ENCODE peak calls at places on chromosomes 13 and 19, in five cellular contexts. L, J, I, F and A are unnamed samples.

GRCh38 chr13:53216767-53217166 is 188.2 kb downstream of the OLFM4 start:
- DNase-seq in L (no peak), J (no peak), I (no peak), F (no peak), A (no peak)

GRCh38 chr19:4488496-4488895 is 16.4 kb downstream of the HDGFL2 start:
- DNase-seq in L (no peak), J (no peak), I (no peak), F (no peak), A (no peak)

GRCh38 chr13:95676100-95676774 is 702 bp upstream of the DNAJC3 start:
- DNase-seq in L (peak; percentile 4), J (no peak), I (peak; percentile 45), F (peak; percentile 11), A (peak; percentile 39)

GRCh38 chr13:101127741-101128353 is 288.5 kb downstream of the NALCN start:
- DNase-seq in L (no peak), J (no peak), I (peak; percentile 20), F (peak; percentile 23), A (no peak)

GRCh38 chr13:100666124-100666523 is 8.5 kb downstream of the TMTC4 start:
- DNase-seq in L (no peak), J (no peak), I (no peak), F (no peak), A (no peak)

GRCh38 chr19:45834970-45835369 is 19.9 kb upstream of the RSPH6A start:
- DNase-seq in L (no peak), J (no peak), I (no peak), F (no peak), A (peak; percentile 16)

GRCh38 chr13:22757530-22758120 is 423.2 kb upstream of the SGCG start:
- DNase-seq in L (no peak), J (no peak), I (no peak), F (no peak), A (no peak)

GRCh38 chr13:41697578-41697977 is 240.2 kb downstream of the RGCC start:
- DNase-seq in L (no peak), J (no peak), I (no peak), F (no peak), A (no peak)

GRCh38 chr19:50858896-50859295 is 4.2 kb downstream of the KLK3 start:
- DNase-seq in L (no peak), J (no peak), I (no peak), F (no peak), A (no peak)

GRCh38 chr13:83827338-83827737 is 54.9 kb downstream of the SLITRK1 start:
- DNase-seq in L (no peak), J (no peak), I (no peak), F (no peak), A (no peak)

GRCh38 chr19:34416021-34416545 is 11.9 kb downstream of the PDCD2L start:
- DNase-seq in L (no peak), J (peak; percentile 24), I (no peak), F (no peak), A (no peak)
- H3K4me3 ChIP-seq in L (no peak overlapping the region), J (no peak overlapping the region), I (no peak overlapping the region), F (no peak overlapping the region), A (no peak overlapping the region)

GRCh38 chr19:47781590-47782318 is 3.3 kb downstream of the SELENOW start:
- DNase-seq in L (no peak), J (peak; percentile 80), I (no peak), F (peak; percentile 71), A (no peak)

GRCh38 chr19:47778089-47778953 is at the start of gene SELENOW:
- DNase-seq in L (no peak), J (peak; percentile 88), I (peak; percentile 80), F (peak; percentile 65), A (no peak)

GRCh38 chr19:47779524-47780214 is 1.2 kb downstream of the SELENOW start:
- DNase-seq in L (no peak), J (peak; percentile 92), I (peak; percentile 43), F (peak; percentile 45), A (no peak)

GRCh38 chr19:47778954-47779351 is 450 bp downstream of the SELENOW start:
- DNase-seq in L (no peak), J (peak; percentile 81), I (no peak), F (peak; percentile 33), A (no peak)

GRCh38 chr19:47780215-47780551 is 1.7 kb downstream of the SELENOW start:
- DNase-seq in L (no peak), J (no peak), I (no peak), F (no peak), A (no peak)
- H3K4me3 ChIP-seq in L (peak overlapping the region; percentile 86), J (peak overlapping the region; percentile 85), I (no peak overlapping the region), F (peak overlapping the region; percentile 88), A (peak overlapping the region; percentile 98)

GRCh38 chr13:30864352-30865130 is 41.5 kb upstream of the MEDAG start:
- DNase-seq in L (peak; percentile 83), J (peak; percentile 66), I (no peak), F (no peak), A (no peak)
- H3K4me3 ChIP-seq in L (no peak overlapping the region), J (no peak overlapping the region), I (no peak overlapping the region), F (no peak overlapping the region), A (no peak overlapping the region)

GRCh38 chr13:46173656-46174055 is 8.3 kb downstream of the LCP1 start:
- DNase-seq in L (no peak), J (no peak), I (no peak), F (no peak), A (no peak)

GRCh38 chr13:46170687-46171086 is 11.3 kb downstream of the LCP1 start:
- DNase-seq in L (no peak), J (no peak), I (no peak), F (no peak), A (no peak)

GRCh38 chr13:46171223-46171622 is 10.8 kb downstream of the LCP1 start:
- DNase-seq in L (no peak), J (no peak), I (no peak), F (no peak), A (no peak)

GRCh38 chr13:46171739-46172138 is 10.2 kb downstream of the LCP1 start:
- DNase-seq in L (no peak), J (no peak), I (no peak), F (no peak), A (no peak)

DNA sequence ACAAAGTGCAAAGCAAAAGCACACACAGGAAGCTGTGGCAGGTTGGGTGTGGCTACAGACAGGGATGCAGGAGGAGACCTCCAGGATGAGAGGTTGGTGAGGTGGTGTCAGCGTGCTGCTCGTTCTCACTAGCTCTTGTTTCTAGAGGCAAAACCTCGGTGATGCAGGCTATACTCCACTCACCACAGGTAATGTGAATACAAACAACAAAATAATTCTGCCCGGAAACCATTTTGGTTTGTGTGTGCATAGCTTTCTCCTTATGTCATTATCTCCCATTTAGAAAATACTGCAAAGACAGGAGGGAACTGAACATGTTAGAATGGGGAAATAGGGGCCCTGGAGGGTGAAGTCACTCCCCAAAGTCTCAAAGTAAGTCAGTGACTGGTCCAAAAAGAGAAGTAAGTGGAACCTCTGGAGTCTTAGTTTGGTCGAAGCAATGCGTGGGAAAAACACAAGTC is 9.4 kb downstream of the LCP1 start:
- DNase-seq in L (no peak), J (no peak), I (no peak), F (no peak), A (no peak)
- H3K4me3 ChIP-seq in L (no peak overlapping the region), J (no peak overlapping the region), I (no peak overlapping the region), F (no peak overlapping the region), A (no peak overlapping the region)

GRCh38 chr19:340620-341385 is 3.8 kb downstream of the MIER2 start:
- DNase-seq in L (no peak), J (peak; percentile 53), I (no peak), F (no peak), A (no peak)

GRCh38 chr19:341386-342127 is 3.0 kb downstream of the MIER2 start:
- DNase-seq in L (no peak), J (peak; percentile 33), I (no peak), F (no peak), A (no peak)

GRCh38 chr19:342801-343421 is 1.7 kb downstream of the MIER2 start:
- DNase-seq in L (peak; percentile 77), J (peak; percentile 79), I (peak; percentile 40), F (peak; percentile 78), A (no peak)

GRCh38 chr19:343451-343931 is 1.1 kb downstream of the MIER2 start:
- DNase-seq in L (no peak), J (no peak), I (no peak), F (no peak), A (no peak)

GRCh38 chr19:342128-342455 is 2.5 kb downstream of the MIER2 start:
- DNase-seq in L (no peak), J (no peak), I (no peak), F (no peak), A (no peak)
- H3K4me3 ChIP-seq in L (peak overlapping the region; percentile 48), J (peak overlapping the region; percentile 96), I (no peak overlapping the region), F (no peak overlapping the region), A (no peak overlapping the region)